ENCODE peak calls at places on chromosome 10, in five cellular contexts. J is GM12892; D is effector CD4-positive, alpha-beta T cell; X is T follicular helper cell; B is AG04449. A is an unnamed sample.

GRCh38 chr10:75466886-75467285 is 35.5 kb downstream of the LRMDA start:
- DNase-seq in X (no peak), B (no peak), J (no peak), D (no peak), A (no peak)

GRCh38 chr10:123836418-123837145 is 55.0 kb downstream of the CPXM2 start:
- DNase-seq in D (no peak), B (no peak), J (no peak), X (no peak), A (no peak)

GRCh38 chr10:13740416-13740815 is 153.7 kb downstream of the PRPF18 start:
- DNase-seq in X (no peak), J (no peak), B (no peak), D (no peak), A (no peak)

GRCh38 chr10:94198324-94198723 is 164.4 kb downstream of the NOC3L start:
- DNase-seq in J (no peak), B (no peak), D (no peak), X (no peak), A (no peak)

GRCh38 chr10:118978998-118979350 is 50.5 kb upstream of the NANOS1 start:
- DNase-seq in B (no peak), J (no peak), D (no peak), X (no peak), A (no peak)

GRCh38 chr10:112666070-112666469 is 219.1 kb downstream of the VTI1A start:
- DNase-seq in X (no peak), J (no peak), B (no peak), D (no peak), A (no peak)

GRCh38 chr10:96995851-96996250 is 163.8 kb downstream of the LCOR start:
- DNase-seq in D (no peak), B (no peak), J (no peak), X (no peak), A (no peak)

GRCh38 chr10:76984559-76985443 is 652.8 kb downstream of the KCNMA1 start:
- DNase-seq in J (peak), D (peak), B (peak), X (peak), A (no peak)

GRCh38 chr10:70477661-70478162 is 855 bp upstream of the PALD1 start:
- DNase-seq in J (no peak), D (peak), B (no peak), X (peak), A (no peak)

GRCh38 chr10:48655426-48656240 is 29.0 kb upstream of the WDFY4 start:
- DNase-seq in B (no peak), D (no peak), J (no peak), X (no peak), A (no peak)

GRCh38 chr10:12221323-12222298 is 25.6 kb downstream of the CDC123 start:
- DNase-seq in J (no peak), X (no peak), B (no peak), D (no peak), A (no peak)

GRCh38 chr10:29486466-29486865 is 148.3 kb downstream of the SVIL start:
- DNase-seq in D (no peak), X (no peak), B (no peak), J (no peak), A (no peak)

GRCh38 chr10:48765527-48765926 is 80.9 kb downstream of the WDFY4 start:
- DNase-seq in B (no peak), D (no peak), J (no peak), X (no peak), A (no peak)

GRCh38 chr10:119517235-119518141 is 25.0 kb downstream of the RGS10 start:
- DNase-seq in J (peak), D (peak), B (no peak), X (peak), A (no peak)

A was measured in D721Med.